ENCODE peak calls at places on chromosomes 7 and 10, in seven cellular contexts. A is HCT116, E is neural progenitor cell, L is NB4, I is AG04449, J is WERI-Rb-1, G is MCF 10A. U is an unnamed sample.
A peak's percentile ranks its signal among the peaks of the same experiment; 100 is the strongest.

GRCh38 chr7:87599336-87599735 is 1.3 kb downstream of the ABCB1 start:
- DNase-seq in J (no peak), A (no peak), E (no peak), G (no peak), I (no peak), L (peak; percentile 87), U (no peak)

GRCh38 chr7:102994567-102994966 is 80.0 kb downstream of the FBXL13 start:
- DNase-seq in E (no peak), J (no peak), A (no peak), L (no peak), G (no peak), I (no peak), U (no peak)

GRCh38 chr10:30645340-30645827 is 15.8 kb upstream of the LYZL2 start:
- DNase-seq in J (peak; percentile 58), G (no peak), E (peak; percentile 68), I (no peak), L (no peak), A (peak; percentile 12), U (peak; percentile 51)

GRCh38 chr10:93806882-93807281 is 49.1 kb downstream of the LGI1 start:
- DNase-seq in J (no peak), I (no peak), E (no peak), A (no peak), L (no peak), G (peak; percentile 50), U (no peak)

GRCh38 chr7:133746847-133747246 is 380.3 kb upstream of the LRGUK start:
- DNase-seq in L (no peak), J (no peak), A (no peak), G (no peak), I (no peak), E (no peak), U (no peak)

GRCh38 chr10:102644646-102645387 is 538 bp downstream of the TRIM8 start:
- DNase-seq in A (peak; percentile 80), G (peak; percentile 82), J (peak; percentile 89), I (no peak), L (peak; percentile 90), E (peak; percentile 89), U (peak; percentile 86)

GRCh38 chr10:72784551-72785421 is 92.8 kb downstream of the MCU start:
- DNase-seq in L (no peak), J (peak; percentile 25), A (peak; percentile 21), E (peak; percentile 77), I (peak; percentile 80), G (peak; percentile 53), U (peak; percentile 63)

GRCh38 chr7:150986099-150986512 is 4.7 kb upstream of the NOS3 start:
- DNase-seq in E (peak; percentile 85), J (peak; percentile 82), G (peak; percentile 64), L (peak; percentile 80), A (no peak), I (no peak), U (peak; percentile 85)

GRCh38 chr10:21173964-21174669 is 277.0 kb upstream of the NEBL start:
- DNase-seq in A (peak; percentile 63), J (peak; percentile 9), G (peak; percentile 79), L (no peak), I (no peak), E (peak; percentile 69), U (peak; percentile 57)

GRCh38 chr7:148299335-148299734 is 291.2 kb upstream of the C7orf33 start:
- DNase-seq in G (no peak), I (no peak), E (no peak), L (no peak), J (no peak), A (no peak), U (no peak)

GRCh38 chr10:118865998-118866778 is 111.4 kb upstream of the CACUL1 start:
- DNase-seq in I (no peak), J (no peak), E (no peak), G (no peak), A (no peak), L (no peak), U (no peak)

GRCh38 chr7:19851504-19851903 is 78.1 kb upstream of the TMEM196 start:
- DNase-seq in J (no peak), A (no peak), G (peak; percentile 13), E (no peak), L (no peak), I (no peak), U (no peak)

GRCh38 chr7:151279868-151280267 is 31.4 kb upstream of the SMARCD3 start:
- DNase-seq in E (no peak), A (no peak), J (no peak), G (no peak), L (no peak), I (no peak), U (no peak)

GRCh38 chr7:13742719-13743640 is 246.5 kb downstream of the ETV1 start:
- DNase-seq in G (peak; percentile 66), L (peak; percentile 51), I (no peak), J (peak; percentile 37), E (peak; percentile 35), A (peak; percentile 39), U (peak; percentile 26)

GRCh38 chr7:50560865-50561351 is 4.3 kb downstream of the DDC start:
- DNase-seq in L (no peak), G (no peak), J (peak; percentile 30), I (no peak), A (no peak), E (peak; percentile 20), U (peak; percentile 45)

GRCh38 chr10:102225646-102226541 is at the start of gene ELOVL3:
- DNase-seq in I (peak; percentile 56), A (peak; percentile 96), E (peak; percentile 97), J (no peak), G (peak; percentile 64), L (peak; percentile 99), U (peak; percentile 92)

GRCh38 chr7:45638916-45639315 is 64.7 kb downstream of the ADCY1 start:
- DNase-seq in G (no peak), I (no peak), A (no peak), J (no peak), L (no peak), E (no peak), U (no peak)

GRCh38 chr10:46270086-46270811 is 16.5 kb upstream of the ANTXRL start:
- DNase-seq in I (no peak), E (no peak), L (no peak), A (no peak), G (no peak), J (no peak), U (no peak)

GRCh38 chr7:151131622-151132293 is 35.7 kb downstream of the GBX1 start:
- DNase-seq in E (no peak), L (no peak), G (no peak), A (no peak), I (no peak), J (no peak), U (no peak)

GRCh38 chr10:5628366-5628765 is 38.0 kb downstream of the ASB13 start:
- DNase-seq in G (no peak), L (no peak), E (no peak), A (no peak), I (no peak), J (no peak), U (no peak)

GRCh38 chr7:46549347-46549746 is 628.3 kb upstream of the IGFBP3 start:
- DNase-seq in E (no peak), L (no peak), I (no peak), G (no peak), J (no peak), A (no peak), U (no peak)

GRCh38 chr7:158885624-158886023 is 29.3 kb downstream of the DYNC2I1 start:
- DNase-seq in A (no peak), E (no peak), L (peak; percentile 51), I (no peak), G (peak; percentile 14), J (no peak), U (no peak)

GRCh38 chr10:89373916-89374711 is 3.7 kb upstream of the IFIT1B start:
- DNase-seq in J (no peak), A (no peak), I (peak; percentile 86), E (no peak), G (peak; percentile 90), L (no peak), U (no peak)

GRCh38 chr10:102153093-102153620 is 968 bp downstream of the NOLC1 start:
- DNase-seq in L (no peak), G (peak; percentile 13), I (no peak), A (no peak), J (no peak), E (no peak), U (no peak)

GRCh38 chr7:100752994-100753393 is 19.6 kb downstream of the ZAN start:
- DNase-seq in J (no peak), A (no peak), L (no peak), G (no peak), E (no peak), I (no peak), U (no peak)

GRCh38 chr10:79192677-79193003 is 123.9 kb downstream of the ZMIZ1 start:
- DNase-seq in J (no peak), L (no peak), G (peak; percentile 59), A (no peak), E (no peak), I (no peak), U (no peak)

GRCh38 chr10:62224606-62225005 is 44.0 kb downstream of the RTKN2 start:
- DNase-seq in E (no peak), A (no peak), J (no peak), G (no peak), I (no peak), L (no peak), U (no peak)

DNA sequence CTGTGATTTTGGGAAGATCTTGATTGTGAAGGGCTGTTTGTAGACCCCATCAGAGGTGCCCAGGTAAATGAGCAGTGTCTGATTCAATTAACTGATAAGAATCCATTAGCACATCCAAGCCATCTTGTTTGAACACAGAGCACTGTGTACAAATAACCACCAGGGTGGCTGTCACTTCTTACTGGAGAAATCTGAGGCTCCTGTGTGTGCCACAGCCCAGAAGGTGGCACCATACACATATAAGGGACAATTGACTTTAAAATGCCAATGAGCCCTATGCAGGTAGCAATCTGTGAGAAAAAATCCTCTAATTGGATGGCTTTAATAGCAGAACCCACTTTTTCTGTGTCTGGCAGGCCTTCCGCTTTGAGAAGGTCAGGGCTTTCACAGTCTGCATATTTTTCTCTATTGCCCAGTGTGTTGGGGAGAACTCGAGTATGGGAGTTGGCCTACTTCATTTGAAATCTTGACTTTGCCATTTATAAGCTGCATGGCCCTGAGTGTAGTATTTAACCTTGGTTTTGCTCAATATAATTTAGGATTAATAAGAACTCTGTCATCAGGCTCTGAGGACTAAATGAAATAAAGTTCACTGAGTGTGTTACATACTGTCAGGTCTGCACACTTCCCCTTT is 517.4 kb downstream of the CCSER2 start:
- DNase-seq in A (peak; percentile 23), G (peak; percentile 52), I (no peak), J (peak; percentile 71), L (peak; percentile 51), E (peak; percentile 58), U (no peak)
- TF ChIP-seq CTCF in A (peak; percentile 71), G (no peak), I (no peak), J (peak; percentile 63), L (peak; percentile 52), E (peak; percentile 61), U (no peak)

GRCh38 chr7:25318077-25318476 is 89.8 kb upstream of the NPVF start:
- DNase-seq in A (no peak), L (no peak), E (no peak), J (no peak), G (no peak), I (no peak), U (no peak)
- TF ChIP-seq CTCF in A (no peak), L (peak; percentile 3), E (peak; percentile 5), J (no peak), G (no peak), I (no peak), U (no peak)

GRCh38 chr10:111137012-111137411 is 60.2 kb downstream of the ADRA2A start:
- DNase-seq in E (peak; percentile 78), I (no peak), G (no peak), J (no peak), L (no peak), A (no peak), U (no peak)
- TF ChIP-seq CTCF in E (no peak), I (no peak), G (no peak), J (no peak), L (no peak), A (no peak), U (no peak)

GRCh38 chr7:55409474-55410225 is 44.5 kb downstream of the LANCL2 start:
- DNase-seq in G (no peak), A (no peak), I (no peak), E (no peak), J (no peak), L (peak; percentile 52), U (no peak)
- TF ChIP-seq CTCF in G (no peak), A (no peak), I (no peak), E (no peak), J (no peak), L (no peak), U (no peak)